ENCODE peak calls at places on chromosomes 13 and 19, in ten cellular contexts. E, U, Q, V, H, F, C, S, R and K are unnamed samples.

GRCh38 chr19:12668937-12669271 is 2.3 kb downstream of the WDR83 start:
- DNase-seq in E (peak; percentile 93), U (peak; percentile 71), Q (peak; percentile 58), V (peak; percentile 80), H (peak; percentile 34), F (no peak), C (no peak), S (peak; percentile 51), R (no peak), K (no peak)

GRCh38 chr19:45469132-45469834 is 1.5 kb downstream of the FOSB start:
- DNase-seq in E (peak; percentile 98), U (peak; percentile 96), Q (peak; percentile 88), V (no peak), H (peak; percentile 88), F (peak; percentile 90), C (peak; percentile 71), S (peak; percentile 70), R (peak; percentile 85), K (no peak)

GRCh38 chr13:93029536-93029935 is 197.1 kb upstream of the GPC6 start:
- DNase-seq in E (no peak), U (no peak), Q (no peak), V (no peak), H (no peak), F (no peak), C (no peak), S (no peak), R (no peak), K (no peak)

GRCh38 chr13:75145926-75146325 is 336.0 kb downstream of the TBC1D4 start:
- DNase-seq in E (no peak), U (no peak), Q (no peak), V (no peak), H (no peak), F (no peak), C (no peak), S (no peak), R (no peak), K (no peak)

GRCh38 chr19:11375143-11375948 is 880 bp downstream of the SWSAP1 start:
- DNase-seq in E (no peak), U (no peak), Q (peak; percentile 56), V (no peak), H (peak; percentile 66), F (peak; percentile 60), C (no peak), S (no peak), R (peak; percentile 82), K (no peak)

GRCh38 chr19:1312732-1313694 is 27.3 kb downstream of the EFNA2 start:
- DNase-seq in E (no peak), U (peak; percentile 68), Q (no peak), V (no peak), H (no peak), F (no peak), C (no peak), S (peak; percentile 63), R (no peak), K (no peak)

GRCh38 chr19:18629166-18630088 is 7.4 kb upstream of the KLHL26 start:
- DNase-seq in E (no peak), U (no peak), Q (no peak), V (no peak), H (no peak), F (no peak), C (no peak), S (no peak), R (no peak), K (no peak)

GRCh38 chr13:98998831-98999634 is 21.2 kb upstream of the DOCK9 start:
- DNase-seq in E (no peak), U (no peak), Q (no peak), V (no peak), H (no peak), F (no peak), C (no peak), S (no peak), R (no peak), K (no peak)